ENCODE peak calls at places on chromosomes 11 and 22, in ten cellular contexts. F is A172; I is M059J; S is stimulated activated CD4-positive, alpha-beta T cell treated with anti-CD3 and anti-CD28 coated beads, TNF-alpha, amount 100 ng/mL, for 4 hours; L is NCI-H510A treated with DMSO at 0.1 percent for 48 hours; V is NCI-H69; H is psoas muscle; C is fibroblast of pulmonary artery; E is substantia nigra; O is heart right ventricle. P is an unnamed sample.
A peak's percentile ranks its signal among the peaks of the same experiment; 100 is the strongest.

GRCh38 chr22:44957267-44957905 is 52.4 kb downstream of the PHF21B start:
- DNase-seq in F (no peak), I (no peak), S (no peak), L (no peak), V (peak; percentile 10), H (no peak), C (no peak), E (no peak), O (no peak), P (no peak)

GRCh38 chr22:49853981-49854791 is 542 bp downstream of the ZBED4 start:
- DNase-seq in F (no peak), I (peak; percentile 24), S (no peak), L (no peak), V (peak; percentile 73), H (no peak), C (peak; percentile 30), E (no peak), O (peak; percentile 30), P (no peak)

GRCh38 chr11:119110439-119110838 is 3.3 kb downstream of the C2CD2L start:
- DNase-seq in F (no peak), I (no peak), S (no peak), L (no peak), V (no peak), H (no peak), C (no peak), E (no peak), O (no peak), P (no peak)

GRCh38 chr11:10301656-10302293 is 3.1 kb upstream of the ADM start:
- DNase-seq in F (no peak), I (peak; percentile 63), S (no peak), L (no peak), V (no peak), H (no peak), C (peak; percentile 72), E (no peak), O (no peak), P (no peak)

GRCh38 chr11:1546077-1546535 is 26.0 kb downstream of the DUSP8 start:
- DNase-seq in F (no peak), I (no peak), S (no peak), L (peak; percentile 62), V (peak; percentile 66), H (no peak), C (no peak), E (no peak), O (no peak), P (no peak)

GRCh38 chr11:121829159-121829643 is 286.8 kb downstream of the BLID start:
- DNase-seq in F (peak; percentile 61), I (peak; percentile 95), S (no peak), L (no peak), V (peak; percentile 26), H (peak; percentile 32), C (peak; percentile 97), E (no peak), O (peak; percentile 27), P (peak; percentile 52)

GRCh38 chr11:79331251-79331901 is 109.5 kb downstream of the TENM4 start:
- DNase-seq in F (no peak), I (no peak), S (no peak), L (no peak), V (peak; percentile 90), H (no peak), C (no peak), E (no peak), O (no peak), P (no peak)

GRCh38 chr11:71065794-71066193 is 186.6 kb downstream of the SHANK2 start:
- DNase-seq in F (no peak), I (no peak), S (no peak), L (no peak), V (no peak), H (no peak), C (no peak), E (no peak), O (no peak), P (no peak)

GRCh38 chr22:36258750-36259619 is 6.1 kb downstream of the APOL1 start:
- DNase-seq in F (no peak), I (no peak), S (no peak), L (peak; percentile 70), V (peak; percentile 43), H (no peak), C (peak; percentile 63), E (no peak), O (no peak), P (peak; percentile 24)

GRCh38 chr11:14036495-14036894 is 74.0 kb downstream of the SPON1 start:
- DNase-seq in F (no peak), I (no peak), S (no peak), L (no peak), V (peak; percentile 21), H (no peak), C (no peak), E (no peak), O (no peak), P (no peak)

GRCh38 chr11:75654314-75654713 is 14.5 kb downstream of the MAP6 start:
- DNase-seq in F (peak; percentile 96), I (peak; percentile 75), S (no peak), L (no peak), V (no peak), H (no peak), C (peak; percentile 27), E (no peak), O (no peak), P (no peak)

GRCh38 chr11:73326929-73327811 is 19.1 kb downstream of the ARHGEF17 start:
- DNase-seq in F (peak; percentile 46), I (peak; percentile 81), S (no peak), L (no peak), V (peak; percentile 34), H (no peak), C (peak; percentile 52), E (no peak), O (no peak), P (no peak)

GRCh38 chr22:19218541-19219233 is 40.2 kb upstream of the SLC25A1 start:
- DNase-seq in F (no peak), I (no peak), S (no peak), L (no peak), V (peak; percentile 76), H (no peak), C (no peak), E (no peak), O (peak; percentile 32), P (no peak)

GRCh38 chr11:77140231-77140959 is 12.3 kb downstream of the MYO7A start:
- DNase-seq in F (no peak), I (no peak), S (no peak), L (peak; percentile 25), V (peak; percentile 53), H (peak; percentile 61), C (peak; percentile 91), E (no peak), O (peak; percentile 70), P (peak; percentile 65)

GRCh38 chr22:16781074-16781763 is 44.0 kb downstream of the XKR3 start:
- DNase-seq in F (no peak), I (no peak), S (no peak), L (no peak), V (no peak), H (no peak), C (no peak), E (no peak), O (no peak), P (no peak)

GRCh38 chr11:19686234-19686633 is 26.4 kb upstream of the NAV2 start:
- DNase-seq in F (no peak), I (no peak), S (no peak), L (no peak), V (no peak), H (no peak), C (no peak), E (no peak), O (no peak), P (no peak)

GRCh38 chr11:2534131-2534956 is 89.5 kb downstream of the KCNQ1 start:
- DNase-seq in F (peak; percentile 91), I (peak; percentile 17), S (no peak), L (no peak), V (no peak), H (peak; percentile 25), C (no peak), E (no peak), O (no peak), P (no peak)

GRCh38 chr11:93160156-93160555 is 37.6 kb downstream of the SLC36A4 start:
- DNase-seq in F (no peak), I (no peak), S (no peak), L (no peak), V (no peak), H (no peak), C (no peak), E (no peak), O (no peak), P (no peak)

P was measured in pulmonary artery endothelial cell.